ENCODE peak calls at places on chromosomes 6 and 20, in seven cellular contexts. F is T-helper 1 cell; Z is anterior cingulate cortex; X is H9; M is Daoy; H is cardiac fibroblast; D is stimulated activated CD4-positive, alpha-beta T cell treated with anti-CD3 and anti-CD28 coated beads, TNF-alpha, amount 100 ng/mL, for 48 hours. K is an unnamed sample.

GRCh38 chr6:109224107-109224875 is 129.0 kb downstream of the CEP57L1 start:
- DNase-seq in F (no peak), H (no peak), D (no peak), Z (no peak), M (no peak), X (no peak), K (no peak)

GRCh38 chr20:59765599-59766177 is 161.3 kb downstream of the PHACTR3 start:
- DNase-seq in Z (no peak), F (no peak), H (no peak), M (no peak), D (no peak), X (peak; percentile 58), K (no peak)

GRCh38 chr20:54049156-54049555 is 21.2 kb downstream of the BCAS1 start:
- DNase-seq in D (no peak), X (no peak), F (no peak), M (no peak), H (peak; percentile 11), Z (no peak), K (no peak)

GRCh38 chr6:38929560-38929959 is 119.0 kb upstream of the GLP1R start:
- DNase-seq in X (no peak), D (no peak), F (no peak), Z (no peak), M (no peak), H (no peak), K (no peak)

GRCh38 chr6:16498957-16499356 is 260.6 kb downstream of the GMPR start:
- DNase-seq in Z (no peak), H (no peak), F (no peak), M (no peak), D (no peak), X (no peak), K (no peak)

GRCh38 chr20:12748359-12748994 is 260.3 kb upstream of the SPTLC3 start:
- DNase-seq in X (no peak), H (no peak), M (no peak), Z (no peak), F (no peak), D (no peak), K (no peak)

GRCh38 chr6:91198588-91199255 is 611.9 kb upstream of the MAP3K7 start:
- DNase-seq in D (no peak), M (no peak), H (no peak), Z (no peak), F (no peak), X (no peak), K (peak; percentile 52)

GRCh38 chr20:47397652-47398301 is 41.3 kb upstream of the ZMYND8 start:
- DNase-seq in X (no peak), F (no peak), Z (no peak), M (no peak), D (no peak), H (no peak), K (no peak)

GRCh38 chr20:54474866-54475265 is 527 bp upstream of the DOK5 start:
- DNase-seq in M (no peak), F (no peak), D (no peak), Z (no peak), H (no peak), X (no peak), K (no peak)

GRCh38 chr6:73734843-73735453 is 38.9 kb downstream of the CD109 start:
- DNase-seq in D (no peak), F (no peak), X (no peak), Z (no peak), M (no peak), H (no peak), K (no peak)

GRCh38 chr6:46652603-46653438 is at the start of the genes CYP39A1 and SLC25A27:
- DNase-seq in X (peak; percentile 96), Z (peak; percentile 88), H (peak; percentile 79), M (peak; percentile 97), D (peak; percentile 64), F (peak; percentile 37), K (peak; percentile 90)

GRCh38 chr6:10230533-10230932 is 184.3 kb downstream of the TFAP2A start:
- DNase-seq in H (no peak), M (no peak), X (no peak), D (no peak), Z (no peak), F (no peak), K (no peak)

GRCh38 chr6:29553268-29554057 is 6.1 kb downstream of the UBD start:
- DNase-seq in F (no peak), Z (no peak), M (peak; percentile 76), D (no peak), H (peak; percentile 57), X (peak; percentile 89), K (no peak)

GRCh38 chr6:64683682-64684081 is 1023.3 kb downstream of the EYS start:
- DNase-seq in H (peak; percentile 94), M (no peak), Z (no peak), D (no peak), F (no peak), X (peak; percentile 43), K (peak; percentile 97)

GRCh38 chr6:146277142-146277541 is 248.3 kb downstream of the GRM1 start:
- DNase-seq in Z (no peak), D (no peak), X (no peak), F (no peak), H (no peak), M (no peak), K (no peak)

GRCh38 chr6:92708270-92708669 is 711.1 kb downstream of the EPHA7 start:
- DNase-seq in D (no peak), Z (no peak), H (no peak), F (no peak), M (no peak), X (no peak), K (no peak)

GRCh38 chr6:73969982-73970960 is 274.3 kb downstream of the CD109 start:
- DNase-seq in Z (no peak), F (no peak), D (no peak), M (peak; percentile 18), X (no peak), H (peak; percentile 73), K (peak; percentile 17)

GRCh38 chr6:54718541-54719023 is 128.0 kb upstream of the FAM83B start:
- DNase-seq in H (no peak), D (no peak), M (no peak), Z (no peak), X (no peak), F (no peak), K (no peak)

GRCh38 chr20:63553933-63554290 is at the start of gene FNDC11:
- DNase-seq in D (no peak), F (no peak), M (no peak), Z (no peak), H (peak; percentile 36), X (peak; percentile 69), K (no peak)

GRCh38 chr6:114421219-114421618 is 78.4 kb upstream of the HS3ST5 start:
- DNase-seq in M (no peak), F (no peak), X (peak; percentile 45), D (no peak), H (no peak), Z (no peak), K (no peak)

GRCh38 chr6:142883011-142883410 is 62.0 kb downstream of the HIVEP2 start:
- DNase-seq in F (no peak), X (no peak), M (no peak), D (no peak), Z (no peak), H (peak; percentile 72), K (peak; percentile 70)

GRCh38 chr20:57006411-57007170 is 259.9 kb downstream of the BMP7 start:
- DNase-seq in X (no peak), D (no peak), H (no peak), M (peak; percentile 90), F (no peak), Z (no peak), K (peak; percentile 26)

GRCh38 chr6:100549406-100550167 is 84.9 kb upstream of the SIM1 start:
- DNase-seq in M (no peak), H (peak; percentile 66), X (no peak), D (no peak), Z (no peak), F (no peak), K (peak; percentile 83)

GRCh38 chr20:35511814-35512420 is 17.5 kb downstream of the C20orf173 start:
- DNase-seq in X (peak; percentile 37), H (peak; percentile 69), F (no peak), M (peak; percentile 30), Z (peak; percentile 15), D (no peak), K (peak; percentile 15)

GRCh38 chr6:134416501-134417154 is 98.7 kb upstream of the SGK1 start:
- DNase-seq in X (no peak), H (peak; percentile 73), M (no peak), D (no peak), Z (no peak), F (no peak), K (no peak)

GRCh38 chr6:44250718-44251123 is 3.8 kb downstream of the HSP90AB1 start:
- DNase-seq in M (no peak), H (no peak), F (no peak), X (no peak), Z (no peak), D (no peak), K (no peak)